ENCODE peak calls at places on chromosomes 7 and 10, in six cellular contexts. U, J, F, W, V and M are unnamed samples.

GRCh38 chr10:52526251-52526823 is 212.3 kb downstream of the DKK1 start:
- DNase-seq in U (no peak), J (peak), F (peak), W (peak), V (no peak), M (no peak)

GRCh38 chr10:100022403-100022802 is 12.7 kb upstream of the DNMBP start:
- DNase-seq in U (no peak), J (peak), F (peak), W (peak), V (no peak), M (no peak)

GRCh38 chr7:129466796-129467195 is 32.6 kb downstream of the STRIP2 start:
- DNase-seq in U (no peak), J (no peak), F (no peak), W (no peak), V (no peak), M (no peak)

GRCh38 chr7:118057404-118057803 is 126.6 kb upstream of the LSM8 start:
- DNase-seq in U (no peak), J (no peak), F (peak), W (no peak), V (no peak), M (no peak)

GRCh38 chr10:24277277-24277676 is 68.3 kb downstream of the KIAA1217 start:
- DNase-seq in U (no peak), J (no peak), F (no peak), W (no peak), V (no peak), M (no peak)

GRCh38 chr10:127863231-127863825 is 29.4 kb downstream of the CLRN3 start:
- DNase-seq in U (no peak), J (no peak), F (no peak), W (peak), V (no peak), M (no peak)

GRCh38 chr10:127990846-127991542 is 84.1 kb downstream of the PTPRE start:
- DNase-seq in U (peak), J (no peak), F (peak), W (peak), V (peak), M (no peak)

GRCh38 chr10:14787938-14788337 is 13.2 kb upstream of the FAM107B start:
- DNase-seq in U (no peak), J (peak), F (no peak), W (no peak), V (no peak), M (no peak)

GRCh38 chr10:133614830-133615580 is 11.6 kb downstream of the FRG2B start:
- DNase-seq in U (no peak), J (no peak), F (no peak), W (no peak), V (no peak), M (no peak)

GRCh38 chr10:131043039-131043691 is 268.4 kb downstream of the TCERG1L start:
- DNase-seq in U (no peak), J (no peak), F (no peak), W (no peak), V (no peak), M (no peak)

GRCh38 chr7:142697270-142697669 is 52.0 kb upstream of the PRSS1 start:
- DNase-seq in U (no peak), J (no peak), F (no peak), W (no peak), V (no peak), M (no peak)

GRCh38 chr10:35005868-35006267 is 84.3 kb downstream of the CUL2 start:
- DNase-seq in U (no peak), J (no peak), F (peak), W (peak), V (no peak), M (peak)

DNA sequence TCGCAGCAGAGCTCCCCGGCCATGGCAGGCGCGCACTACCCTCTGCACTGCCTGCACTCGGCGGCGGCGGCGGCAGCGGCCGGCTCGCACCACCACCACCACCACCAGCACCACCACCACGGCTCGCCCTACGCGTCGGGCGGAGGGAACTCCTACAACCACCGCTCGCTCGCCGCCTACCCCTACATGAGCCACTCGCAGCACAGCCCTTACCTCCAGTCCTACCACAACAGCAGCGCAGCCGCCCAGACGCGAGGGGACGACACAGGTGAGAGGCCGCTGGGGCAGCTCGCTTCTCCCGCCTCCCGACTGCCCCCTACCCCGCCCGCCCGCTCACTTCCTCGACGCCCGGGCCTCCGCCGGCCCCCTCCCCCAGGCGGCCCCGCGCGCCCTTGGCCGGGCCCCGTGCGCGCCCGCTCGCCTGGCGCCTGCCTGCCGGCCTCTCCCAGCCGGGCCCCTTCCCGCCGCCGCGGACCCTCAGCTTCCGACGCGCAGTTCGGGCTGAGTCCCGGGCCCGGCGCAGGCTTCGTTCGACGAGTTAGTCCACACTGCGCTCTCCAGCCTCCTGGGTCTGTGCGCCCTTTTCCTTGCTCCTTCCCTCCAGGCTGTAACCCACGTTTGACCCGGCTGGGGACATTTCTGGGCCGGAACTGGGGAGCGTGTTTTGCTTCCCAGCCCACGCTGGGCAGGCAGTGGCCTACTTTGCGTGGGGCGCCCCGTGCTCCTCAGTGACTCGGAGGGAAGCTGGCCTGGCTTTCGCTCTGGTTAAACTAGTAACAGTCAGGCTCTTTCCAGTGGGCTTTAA is 995 bp downstream of the DLX6 start:
- DNase-seq in U (no peak), J (peak), F (no peak), W (peak), V (no peak), M (no peak)
- H3K4me3 ChIP-seq in U (no peak), J (peak), F (no peak), W (peak), V (peak), M (peak)

DNA sequence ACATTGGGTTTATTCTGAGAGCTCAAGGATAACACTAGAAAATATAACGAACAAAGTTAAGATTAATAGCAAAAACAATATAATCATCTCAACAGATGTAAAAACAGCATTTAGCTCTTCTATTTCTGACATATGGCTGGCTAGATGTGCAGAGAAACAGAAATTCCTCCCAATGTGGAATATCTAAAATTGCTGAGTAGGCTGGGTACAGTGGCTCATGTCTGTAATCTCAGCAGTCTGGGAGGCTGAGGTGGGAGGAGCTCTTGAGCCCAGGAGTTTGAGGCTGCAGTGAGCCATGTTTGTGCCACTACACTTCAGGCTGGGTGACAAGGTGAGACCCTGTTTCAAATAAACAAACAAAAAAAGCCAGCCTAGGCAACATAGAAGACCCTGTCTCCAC is 18.1 kb downstream of the ZNF746 start:
- DNase-seq in U (no peak), J (no peak), F (no peak), W (no peak), V (no peak), M (no peak)
- H3K4me3 ChIP-seq in U (no peak), J (no peak), F (no peak), W (no peak), V (no peak), M (no peak)

DNA sequence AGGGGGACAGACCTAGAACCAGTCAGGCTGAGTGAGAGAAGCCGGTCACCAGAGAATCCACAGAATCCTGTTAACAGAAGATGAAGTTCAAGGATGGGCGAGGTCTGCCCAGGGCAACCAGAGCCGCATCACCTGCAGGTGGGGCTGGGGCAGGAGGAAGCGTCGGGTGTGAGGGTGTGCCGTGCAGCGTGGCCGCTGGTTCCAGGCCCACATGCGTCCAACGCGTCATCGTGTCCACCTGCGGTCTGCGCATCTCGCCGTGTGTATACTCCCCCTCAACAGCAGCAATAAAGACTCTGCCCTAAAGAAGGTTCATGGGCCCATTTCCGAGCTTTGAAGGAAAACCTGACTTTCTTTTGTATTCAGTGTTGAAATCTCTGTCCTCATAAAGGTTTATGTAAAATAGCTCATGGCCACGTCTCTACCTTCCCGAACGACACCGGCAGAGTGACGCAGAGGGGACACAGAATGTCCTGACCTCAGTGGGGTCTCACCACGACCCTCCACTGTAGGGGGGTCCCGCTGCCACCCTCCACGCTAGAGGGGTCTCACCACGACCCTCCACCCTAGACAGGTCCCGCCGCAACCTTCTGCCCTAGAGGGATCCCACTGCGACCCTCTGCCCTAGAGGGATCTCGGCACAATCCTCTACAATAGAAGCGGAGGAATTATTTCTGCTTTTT is 446.9 kb downstream of the PTPRN2 start:
- DNase-seq in U (no peak), J (no peak), F (no peak), W (no peak), V (no peak), M (no peak)
- H3K4me3 ChIP-seq in U (no peak), J (no peak), F (no peak), W (no peak), V (no peak), M (no peak)

GRCh38 chr10:109969907-109970306 is 37.9 kb upstream of the ADD3 start:
- DNase-seq in U (no peak), J (no peak), F (no peak), W (no peak), V (no peak), M (no peak)

GRCh38 chr10:109967739-109968088 is 40.1 kb upstream of the ADD3 start:
- DNase-seq in U (no peak), J (no peak), F (no peak), W (no peak), V (no peak), M (no peak)

GRCh38 chr10:109964318-109964717 is 41.0 kb upstream of the XPNPEP1 start:
- DNase-seq in U (no peak), J (no peak), F (no peak), W (no peak), V (no peak), M (no peak)

GRCh38 chr10:109968954-109969644 is 38.7 kb upstream of the ADD3 start:
- DNase-seq in U (no peak), J (no peak), F (no peak), W (no peak), V (no peak), M (no peak)

GRCh38 chr10:109966961-109967738 is 40.6 kb upstream of the ADD3 start:
- DNase-seq in U (no peak), J (peak), F (peak), W (peak), V (no peak), M (no peak)
- H3K4me3 ChIP-seq in U (no peak), J (peak), F (no peak), W (peak), V (no peak), M (no peak)

DNA sequence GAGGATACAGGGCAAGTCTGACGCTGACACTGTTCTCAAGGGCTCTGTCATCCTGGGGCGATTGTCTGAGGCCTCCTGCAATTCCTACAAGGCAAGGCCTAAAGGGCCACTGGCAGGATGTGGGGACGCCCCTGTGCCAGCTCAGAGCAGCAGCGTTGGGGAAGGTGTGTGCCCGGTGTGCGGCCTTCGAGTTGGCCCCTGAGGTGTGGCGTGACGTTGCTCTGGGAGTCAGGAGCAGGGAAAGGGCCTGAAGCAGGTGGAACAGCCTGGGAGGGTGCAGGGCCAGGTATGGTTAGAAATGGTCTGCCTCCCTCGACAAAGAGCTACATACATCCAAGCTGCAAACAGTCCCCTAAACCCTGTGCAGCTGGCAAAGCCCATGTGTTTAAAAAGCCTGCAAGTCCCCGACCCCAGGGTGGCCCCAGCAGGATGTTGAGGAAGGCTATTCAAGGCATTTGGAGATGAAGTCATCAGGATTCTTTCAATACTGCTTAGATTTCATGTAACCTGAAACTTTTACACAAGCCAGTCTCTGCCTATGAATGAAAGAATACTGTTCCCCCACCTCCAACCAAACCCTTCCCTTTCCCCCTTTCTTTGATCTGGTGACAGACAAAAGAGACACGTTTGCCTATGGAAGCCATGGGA is 142.5 kb upstream of the TNS3 start:
- DNase-seq in U (no peak), J (peak), F (peak), W (peak), V (no peak), M (no peak)
- H3K4me3 ChIP-seq in U (no peak), J (no peak), F (no peak), W (no peak), V (no peak), M (no peak)

GRCh38 chr10:29895436-29895835 is 163.9 kb downstream of the JCAD start:
- DNase-seq in U (no peak), J (peak), F (peak), W (peak), V (peak), M (no peak)
- H3K4me3 ChIP-seq in U (no peak), J (peak), F (no peak), W (no peak), V (peak), M (no peak)

GRCh38 chr10:116850058-116850611 is 836 bp downstream of the ENO4 start:
- DNase-seq in U (no peak), J (no peak), F (no peak), W (no peak), V (no peak), M (no peak)

GRCh38 chr10:116849271-116850057 is at the start of gene ENO4:
- DNase-seq in U (no peak), J (peak), F (peak), W (peak), V (peak), M (no peak)

GRCh38 chr10:116848032-116848911 is 1.0 kb upstream of the ENO4 start:
- DNase-seq in U (no peak), J (no peak), F (peak), W (no peak), V (no peak), M (no peak)

GRCh38 chr10:116845823-116846222 is 3.5 kb upstream of the ENO4 start:
- DNase-seq in U (no peak), J (no peak), F (no peak), W (no peak), V (no peak), M (no peak)

DNA sequence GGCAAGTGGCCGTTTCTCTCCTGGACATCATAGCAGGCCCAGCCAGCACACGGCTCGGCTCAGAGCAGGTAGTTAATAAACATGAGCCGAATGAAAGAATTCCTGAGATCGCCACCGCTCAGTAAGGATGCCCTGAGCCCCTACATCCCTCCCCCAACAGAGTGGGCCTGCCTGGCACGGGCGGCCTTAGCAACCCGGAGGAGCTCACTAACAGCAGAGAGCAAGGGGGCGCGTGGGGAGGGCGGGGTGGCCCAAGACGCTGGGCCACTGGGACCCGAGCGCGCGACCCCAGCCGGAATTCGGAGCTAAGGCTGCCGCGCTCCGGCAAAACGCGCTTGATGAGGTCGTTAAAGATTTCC is 408 bp upstream of the ENO4 start:
- DNase-seq in U (no peak), J (no peak), F (no peak), W (no peak), V (no peak), M (no peak)
- H3K4me3 ChIP-seq in U (peak), J (peak), F (peak), W (peak), V (peak), M (no peak)

DNA sequence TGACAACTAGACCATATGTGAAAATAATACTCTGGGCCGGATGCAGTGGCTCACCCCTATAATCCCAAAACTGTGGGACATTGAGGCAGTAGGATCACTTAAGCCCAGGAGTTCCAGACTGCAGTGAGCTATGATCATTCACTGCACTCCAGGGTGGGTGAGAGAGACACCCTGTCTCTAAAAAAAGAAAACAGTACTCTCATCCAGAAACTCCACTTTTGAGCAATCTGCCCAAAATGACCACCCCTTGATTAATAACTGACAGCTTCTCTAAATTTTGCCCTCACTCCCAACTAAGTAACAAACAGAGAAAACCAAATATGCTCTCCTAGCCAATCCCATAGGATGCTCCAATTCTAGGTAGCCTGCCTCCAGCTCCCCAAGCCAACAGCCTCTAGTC is 62.5 kb upstream of the AKR1E2 start:
- DNase-seq in U (no peak), J (no peak), F (no peak), W (no peak), V (no peak), M (no peak)
- H3K4me3 ChIP-seq in U (no peak), J (peak), F (peak), W (peak), V (no peak), M (no peak)

GRCh38 chr7:23434147-23434676 is 36.1 kb downstream of the IGF2BP3 start:
- DNase-seq in U (no peak), J (no peak), F (no peak), W (no peak), V (no peak), M (no peak)

GRCh38 chr7:23426876-23427275 is 43.4 kb downstream of the IGF2BP3 start:
- DNase-seq in U (no peak), J (no peak), F (no peak), W (peak), V (no peak), M (no peak)

GRCh38 chr7:23430902-23431259 is 39.4 kb downstream of the IGF2BP3 start:
- DNase-seq in U (no peak), J (no peak), F (no peak), W (no peak), V (no peak), M (no peak)

DNA sequence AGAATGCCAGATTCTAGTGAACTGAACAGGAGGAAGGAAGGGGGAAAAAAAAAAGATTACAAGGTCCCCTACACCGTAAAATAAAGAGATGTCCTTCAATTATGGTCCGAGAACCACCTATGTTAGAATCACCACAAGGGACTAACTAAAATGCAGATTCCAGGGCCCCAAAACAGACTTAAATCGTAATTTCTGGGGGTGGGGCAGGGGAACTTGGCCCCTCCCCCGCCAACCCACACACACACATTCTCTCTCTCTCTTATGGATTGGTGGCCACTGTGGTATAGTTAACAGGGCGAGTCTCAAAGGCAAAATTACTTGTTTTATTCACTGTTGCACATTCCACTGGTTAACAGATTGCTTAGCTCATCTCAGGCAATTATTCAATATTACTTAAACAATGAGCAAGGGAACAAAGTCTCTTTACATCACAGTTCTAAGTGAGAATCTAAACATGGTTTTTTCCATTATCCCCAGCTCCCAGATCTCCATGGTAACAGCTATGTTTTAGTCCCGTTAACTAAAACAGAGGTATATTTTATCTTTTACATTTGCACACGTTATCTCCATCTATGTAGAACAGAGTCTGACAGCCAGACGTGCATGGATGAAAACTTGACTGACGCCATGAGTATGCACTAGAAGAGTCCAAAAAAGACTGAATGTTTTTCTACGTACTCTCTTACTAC is 38.6 kb downstream of the IGF2BP3 start:
- DNase-seq in U (no peak), J (no peak), F (peak), W (peak), V (no peak), M (no peak)
- H3K4me3 ChIP-seq in U (no peak), J (no peak), F (no peak), W (no peak), V (no peak), M (no peak)